ENCODE peak calls at places on chromosomes 11 and 22, in nine cellular contexts. P is gastrocnemius medialis; H is CD8-positive, alpha-beta T cell; L is GM12878; R is GM23338; G is left lung; W is A549; J is cardiac fibroblast; B is left ventricle myocardium inferior. I is an unnamed sample.

GRCh38 chr11:12693485-12694181 is 19.4 kb downstream of the TEAD1 start:
- DNase-seq in P (peak), H (no peak), L (no peak), R (no peak), G (no peak), W (peak), J (peak), B (peak), I (peak)

GRCh38 chr11:125995313-125995712 is 49.5 kb downstream of the VSIG10L2 start:
- DNase-seq in P (no peak), H (no peak), L (no peak), R (no peak), G (no peak), W (no peak), J (no peak), B (no peak), I (no peak)

GRCh38 chr11:123122341-123122740 is 60.4 kb upstream of the HSPA8 start:
- DNase-seq in P (peak), H (no peak), L (no peak), R (no peak), G (no peak), W (peak), J (peak), B (no peak), I (peak)

GRCh38 chr11:9774109-9774508 is 110.2 kb downstream of the SWAP70 start:
- DNase-seq in P (no peak), H (no peak), L (no peak), R (no peak), G (no peak), W (no peak), J (no peak), B (no peak), I (no peak)

GRCh38 chr22:32558681-32559355 is 84.2 kb downstream of the FBXO7 start:
- DNase-seq in P (peak), H (no peak), L (no peak), R (no peak), G (peak), W (peak), J (peak), B (peak), I (peak)

GRCh38 chr11:32448232-32448631 is 12.9 kb upstream of the WT1 start:
- DNase-seq in P (no peak), H (no peak), L (peak), R (peak), G (no peak), W (peak), J (peak), B (no peak), I (no peak)

GRCh38 chr11:124865902-124866851 is 945 bp downstream of the ROBO3 start:
- DNase-seq in P (no peak), H (peak), L (no peak), R (peak), G (no peak), W (no peak), J (peak), B (no peak), I (peak)

GRCh38 chr11:61362542-61362875 is 335 bp downstream of the TMEM138 start:
- DNase-seq in P (peak), H (peak), L (no peak), R (peak), G (no peak), W (peak), J (peak), B (no peak), I (no peak)

GRCh38 chr11:67299471-67300191 is 3.7 kb upstream of the SSH3 start:
- DNase-seq in P (no peak), H (no peak), L (no peak), R (no peak), G (no peak), W (no peak), J (no peak), B (no peak), I (no peak)

GRCh38 chr11:117676501-117676900 is 120.5 kb downstream of the DSCAML1 start:
- DNase-seq in P (no peak), H (no peak), L (no peak), R (no peak), G (no peak), W (no peak), J (no peak), B (no peak), I (no peak)

GRCh38 chr11:12737024-12737423 is 62.8 kb downstream of the TEAD1 start:
- DNase-seq in P (no peak), H (no peak), L (no peak), R (no peak), G (no peak), W (no peak), J (no peak), B (no peak), I (no peak)

GRCh38 chr11:23564370-23564769 is 704.1 kb upstream of the CCDC179 start:
- DNase-seq in P (no peak), H (no peak), L (no peak), R (no peak), G (no peak), W (no peak), J (no peak), B (no peak), I (no peak)

GRCh38 chr11:124879999-124880611 is 14.9 kb downstream of the ROBO3 start:
- DNase-seq in P (no peak), H (no peak), L (no peak), R (no peak), G (no peak), W (no peak), J (no peak), B (no peak), I (no peak)

GRCh38 chr11:13486926-13487660 is 8.7 kb downstream of the PTH start:
- DNase-seq in P (no peak), H (peak), L (no peak), R (peak), G (peak), W (peak), J (peak), B (peak), I (peak)

DNA sequence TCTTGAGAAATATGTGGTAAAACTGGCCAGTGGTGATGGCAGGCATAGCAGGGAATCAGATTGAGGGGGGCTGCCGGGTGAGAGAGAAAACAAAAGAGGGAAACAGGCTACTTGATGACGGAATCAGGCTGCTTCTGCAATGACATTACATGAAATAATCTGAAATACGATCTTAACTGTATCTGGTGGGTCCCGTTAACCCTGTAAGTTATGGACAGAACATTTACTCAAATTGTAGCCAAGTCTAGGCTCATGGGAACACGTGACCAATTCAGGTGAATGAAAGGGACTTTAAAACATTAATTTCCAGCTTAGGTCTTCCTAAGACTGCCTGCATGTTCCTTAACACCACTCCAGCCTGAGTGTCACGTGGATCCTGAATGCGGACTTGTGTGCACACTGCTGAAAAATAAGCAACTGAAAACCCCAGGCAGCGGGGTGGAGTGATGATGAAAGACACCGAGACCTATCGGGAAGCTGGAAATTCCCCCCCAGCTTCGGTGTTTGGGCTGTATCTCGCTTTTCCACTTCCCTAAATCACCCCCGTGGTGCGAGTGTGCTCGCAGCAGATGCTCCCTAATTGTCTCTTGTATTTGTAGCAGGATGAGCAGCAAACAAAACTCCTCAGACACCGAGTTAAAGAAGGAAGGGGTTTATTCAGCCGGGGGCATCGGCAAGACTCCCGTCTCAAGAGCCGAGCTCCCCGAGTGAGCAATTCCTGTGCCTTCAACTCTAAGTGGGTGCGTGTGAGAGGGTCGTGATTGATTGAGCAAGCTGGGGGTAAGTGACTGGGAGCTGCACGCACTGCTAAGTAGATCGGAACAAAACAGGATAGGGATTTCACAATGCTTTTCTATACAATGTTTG is 145.0 kb upstream of the GRK3 start:
- DNase-seq in P (peak), H (no peak), L (peak), R (no peak), G (peak), W (no peak), J (peak), B (no peak), I (peak)
- H3K4me3 ChIP-seq in P (peak), H (peak), L (peak), R (peak), G (peak), W (no peak), J (no peak), B (peak), I (peak)

GRCh38 chr11:82191690-82192089 is 542.0 kb downstream of the FAM181B start:
- DNase-seq in P (no peak), H (no peak), L (no peak), R (no peak), G (no peak), W (no peak), J (no peak), B (no peak), I (no peak)

GRCh38 chr11:82183346-82183745 is 550.3 kb downstream of the FAM181B start:
- DNase-seq in P (no peak), H (no peak), L (no peak), R (no peak), G (no peak), W (no peak), J (no peak), B (no peak), I (no peak)

GRCh38 chr11:82185925-82186324 is 547.7 kb downstream of the FAM181B start:
- DNase-seq in P (no peak), H (no peak), L (no peak), R (no peak), G (no peak), W (no peak), J (no peak), B (no peak), I (no peak)
- TF ChIP-seq CTCF in P (no peak), H (no peak), L (no peak), R (no peak), G (no peak), W (no peak), J (no peak), B (no peak), I (no peak)

GRCh38 chr11:30153008-30153407 is 77.8 kb upstream of the FSHB start:
- DNase-seq in P (no peak), H (no peak), L (no peak), R (no peak), G (no peak), W (no peak), J (no peak), B (no peak), I (no peak)
- H3K4me3 ChIP-seq in P (no peak), H (no peak), L (no peak), R (no peak), G (no peak), W (no peak), J (no peak), B (no peak), I (no peak)

DNA sequence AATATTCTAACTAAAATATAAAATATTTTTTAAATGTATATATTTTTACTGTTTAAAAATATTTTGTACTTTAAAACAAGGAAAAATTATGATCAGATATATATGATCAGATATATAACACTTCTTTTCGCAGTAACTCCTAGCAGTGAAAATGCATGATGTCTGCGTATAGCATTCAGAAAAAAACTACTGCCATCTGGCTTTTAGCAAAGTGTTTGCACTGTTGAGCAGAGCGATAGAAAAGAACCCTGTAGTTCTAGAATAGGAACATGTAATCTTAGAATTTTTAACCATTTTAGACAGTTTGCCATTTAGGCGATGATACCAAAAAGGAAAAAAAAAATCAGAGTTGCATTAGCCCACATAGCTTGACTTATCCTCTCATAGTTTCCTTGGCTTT is 370.4 kb upstream of the ANO3 start:
- DNase-seq in P (no peak), H (no peak), L (no peak), R (no peak), G (no peak), W (no peak), J (no peak), B (no peak), I (no peak)
- TF ChIP-seq CTCF in P (no peak), H (no peak), L (no peak), R (peak), G (no peak), W (no peak), J (no peak), B (peak), I (no peak)

GRCh38 chr11:112163875-112164521 is at the start of gene IL18:
- DNase-seq in P (peak), H (no peak), L (no peak), R (peak), G (peak), W (peak), J (no peak), B (peak), I (peak)
- H3K4me3 ChIP-seq in P (peak), H (no peak), L (no peak), R (no peak), G (peak), W (peak), J (no peak), B (peak), I (no peak)

GRCh38 chr22:21652010-21652546 is 10.0 kb downstream of the SDF2L1 start:
- DNase-seq in P (peak), H (peak), L (peak), R (peak), G (peak), W (peak), J (peak), B (peak), I (peak)
- TF ChIP-seq CTCF in P (no peak), H (no peak), L (no peak), R (no peak), G (no peak), W (no peak), J (no peak), B (no peak), I (no peak)

DNA sequence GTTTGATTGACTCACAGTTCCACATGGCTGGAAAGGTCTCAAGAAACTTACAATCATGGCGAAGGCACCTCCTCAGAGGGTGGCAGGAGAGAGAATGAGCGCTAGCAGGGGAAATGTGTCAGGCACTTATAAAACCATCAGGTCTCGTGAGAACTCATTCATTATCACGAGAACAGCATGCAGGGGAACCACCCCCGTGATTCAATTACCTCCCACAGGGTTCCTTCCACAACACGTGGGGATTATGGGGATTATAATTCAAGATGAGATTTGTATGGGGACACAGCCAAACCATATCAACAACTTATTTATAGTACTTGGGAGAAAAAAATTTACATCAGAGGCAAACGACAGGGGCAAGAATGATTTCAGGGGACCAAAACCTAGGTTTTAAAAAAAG is 3.0 kb downstream of the ME3 start:
- DNase-seq in P (no peak), H (no peak), L (no peak), R (no peak), G (no peak), W (no peak), J (peak), B (no peak), I (no peak)
- H3K4me3 ChIP-seq in P (no peak), H (no peak), L (no peak), R (no peak), G (no peak), W (no peak), J (no peak), B (no peak), I (no peak)

GRCh38 chr11:111514216-111515031 is at the start of gene HOATZ:
- DNase-seq in P (no peak), H (no peak), L (no peak), R (peak), G (no peak), W (no peak), J (peak), B (no peak), I (peak)
- TF ChIP-seq CTCF in P (no peak), H (no peak), L (no peak), R (no peak), G (no peak), W (no peak), J (peak), B (no peak), I (no peak)

DNA sequence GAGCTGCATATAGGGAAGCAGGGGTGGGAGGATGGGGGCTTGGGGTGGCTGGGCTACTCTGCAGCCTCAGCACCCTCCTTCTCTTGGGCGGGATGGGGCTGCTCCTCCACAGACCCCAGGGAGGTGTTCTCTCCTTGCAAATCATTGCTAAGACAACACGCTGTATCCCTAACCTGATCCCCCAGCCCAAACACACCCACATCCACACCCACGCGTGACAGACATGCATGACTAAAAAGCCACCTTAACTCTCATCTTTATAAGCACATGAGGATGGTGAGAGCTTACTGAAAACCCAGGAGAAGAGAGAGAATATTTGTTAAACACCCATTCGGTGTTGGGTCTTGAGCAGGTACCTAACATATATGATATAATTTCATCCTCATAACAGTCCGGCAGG is 39.9 kb upstream of the EIF3D start:
- DNase-seq in P (no peak), H (no peak), L (no peak), R (no peak), G (no peak), W (no peak), J (no peak), B (no peak), I (no peak)
- H3K4me3 ChIP-seq in P (no peak), H (no peak), L (no peak), R (no peak), G (no peak), W (no peak), J (no peak), B (no peak), I (no peak)